ENCODE peak calls at places on chromosomes 4 and X, in four cellular contexts. A, K, H and D are unnamed samples.
A peak's percentile ranks its signal among the peaks of the same experiment; 100 is the strongest.

GRCh38 chr4:89298160-89298559 is 9.4 kb downstream of the GPRIN3 start:
- DNase-seq in A (no peak), H (no peak), K (no peak), D (no peak)

GRCh38 chr4:16072168-16072567 is 11.7 kb downstream of the PROM1 start:
- DNase-seq in H (no peak), K (no peak), A (no peak), D (no peak)

GRCh38 chr4:48704091-48704802 is 75.8 kb downstream of the FRYL start:
- DNase-seq in A (no peak), K (no peak), H (no peak), D (no peak)

GRCh38 chr4:101238706-101239105 is 108.6 kb downstream of the PPP3CA start:
- DNase-seq in K (no peak), A (no peak), H (no peak), D (no peak)

GRCh38 chr4:37510626-37511025 is 175.6 kb downstream of the RELL1 start:
- DNase-seq in K (no peak), A (no peak), H (no peak), D (no peak)

GRCh38 chr4:78691971-78692814 is 84.0 kb upstream of the BMP2K start:
- DNase-seq in H (no peak), A (no peak), K (no peak), D (no peak)

GRCh38 chrX:118745570-118745969 is 18.2 kb downstream of the IL13RA1 start:
- DNase-seq in H (no peak), A (no peak), K (no peak), D (no peak)

GRCh38 chrX:153766098-153766817 is 2.2 kb downstream of the PLXNB3 start:
- DNase-seq in H (no peak), K (peak; percentile 16), A (no peak), D (no peak)

GRCh38 chrX:6384391-6384790 is 150.5 kb downstream of the VCX3A start:
- DNase-seq in H (no peak), K (no peak), A (no peak), D (no peak)

GRCh38 chr4:6990661-6991060 is 52.5 kb upstream of the TADA2B start:
- DNase-seq in H (no peak), A (no peak), K (no peak), D (no peak)

GRCh38 chr4:6989331-6989923 is 53.7 kb upstream of the TADA2B start:
- DNase-seq in H (no peak), A (no peak), K (no peak), D (no peak)

GRCh38 chr4:6991249-6991648 is 51.9 kb upstream of the TADA2B start:
- DNase-seq in K (no peak), H (no peak), A (no peak), D (no peak)

GRCh38 chr4:6992728-6993655 is 50.2 kb upstream of the TADA2B start:
- DNase-seq in A (peak; percentile 48), K (no peak), H (no peak), D (no peak)

GRCh38 chr4:6991771-6992557 is 51.2 kb upstream of the TADA2B start:
- DNase-seq in H (no peak), K (no peak), A (peak; percentile 54), D (no peak)
- H3K36me3 ChIP-seq in H (peaks cover 24% of the 10 kb centered on the region), K (peaks cover 26% of the 10 kb centered on the region), A (peaks cover 26% of the 10 kb centered on the region), D (peaks cover 36% of the 10 kb centered on the region)

DNA sequence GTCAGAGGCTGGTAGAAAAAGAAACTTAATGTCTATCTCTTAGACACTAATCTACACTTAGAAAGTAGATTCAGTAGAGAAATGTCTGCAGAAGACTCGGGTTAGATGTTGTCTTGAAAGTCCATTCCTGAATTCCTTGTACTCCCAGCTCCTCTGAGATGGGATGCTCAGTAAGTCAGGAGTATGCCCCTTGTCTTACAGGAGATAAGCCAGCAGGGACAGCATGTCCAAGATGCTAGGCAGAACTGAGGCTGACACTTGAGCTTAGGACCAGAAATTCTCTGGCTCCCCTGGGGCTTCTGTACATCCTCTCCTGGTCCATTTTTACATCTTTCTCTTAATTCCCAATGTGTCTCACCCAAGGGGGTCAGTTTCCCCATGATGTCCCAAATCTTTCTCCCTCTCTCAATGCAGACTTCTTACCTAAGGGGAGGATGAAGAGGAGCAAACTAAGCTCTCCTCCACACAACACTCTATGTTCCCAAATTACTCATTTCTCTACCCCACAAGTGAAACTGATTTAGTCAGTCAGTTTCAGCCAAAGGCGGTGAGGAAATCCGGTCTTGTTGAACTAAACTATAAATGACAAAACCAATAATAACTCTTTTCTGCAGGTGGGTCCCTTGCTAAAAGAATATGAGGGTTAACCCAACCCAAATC is 558.2 kb upstream of the DIPK2B start:
- DNase-seq in H (no peak), A (no peak), K (no peak), D (no peak)
- H3K4me1 ChIP-seq in H (no peaks in the 10 kb centered on the region), A (no peaks in the 10 kb centered on the region), K (no peaks in the 10 kb centered on the region), D (peaks cover 92% of the 10 kb centered on the region)

GRCh38 chr4:118076958-118077766 is 42.9 kb downstream of the NDST3 start:
- DNase-seq in H (no peak), A (no peak), K (no peak), D (no peak)
- TF ChIP-seq CTCF in H (no peak), A (no peak), K (no peak), D (no peak)

GRCh38 chr4:40960926-40961325 is 211.2 kb downstream of the NSUN7 start:
- DNase-seq in H (no peak), A (no peak), K (no peak), D (no peak)

GRCh38 chr4:40953253-40954118 is 203.7 kb downstream of the NSUN7 start:
- DNase-seq in K (peak; percentile 36), H (peak; percentile 74), A (no peak), D (no peak)

GRCh38 chr4:40954119-40954668 is 204.4 kb downstream of the NSUN7 start:
- DNase-seq in H (no peak), K (no peak), A (no peak), D (no peak)

GRCh38 chr4:40956726-40957255 is 207.0 kb downstream of the NSUN7 start:
- DNase-seq in H (no peak), A (no peak), K (no peak), D (no peak)

GRCh38 chr4:40957281-40957680 is 207.5 kb downstream of the NSUN7 start:
- DNase-seq in K (no peak), A (no peak), H (no peak), D (no peak)
- H3K36me3 ChIP-seq in K (no peaks in the 10 kb centered on the region), A (no peaks in the 10 kb centered on the region), H (no peaks in the 10 kb centered on the region), D (no peaks in the 10 kb centered on the region)

DNA sequence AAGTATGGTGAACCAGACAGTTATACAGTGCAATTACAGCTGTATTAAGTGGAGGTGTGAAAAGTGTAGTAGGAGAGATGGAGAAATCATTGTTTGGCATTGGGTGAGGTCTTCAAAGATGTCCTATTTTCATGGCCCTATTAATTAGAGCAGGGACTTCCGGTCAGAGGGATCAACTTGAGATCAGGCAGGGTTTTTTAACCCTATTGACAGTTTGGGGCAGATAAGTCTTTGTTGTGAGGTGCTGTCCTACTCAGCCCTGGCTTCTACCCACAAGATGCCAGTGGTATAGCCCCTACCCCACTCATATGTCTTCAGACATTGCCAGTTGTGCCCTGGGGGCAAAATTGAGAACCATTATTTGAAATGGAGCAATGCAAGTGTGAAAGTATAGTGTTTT is 9.9 kb downstream of the USP9X start:
- DNase-seq in A (no peak), K (no peak), H (no peak), D (no peak)
- H3K4me1 ChIP-seq in A (no peaks in the 10 kb centered on the region), K (peaks cover 63% of the 10 kb centered on the region), H (peaks cover 62% of the 10 kb centered on the region), D (no peaks in the 10 kb centered on the region)

GRCh38 chr4:24403263-24403662 is 181.1 kb downstream of the DHX15 start:
- DNase-seq in K (no peak), A (no peak), H (no peak), D (no peak)
- TF ChIP-seq CTCF in K (no peak), A (no peak), H (no peak), D (no peak)

GRCh38 chr4:183286590-183287308 is 33.3 kb downstream of the CLDN22 start:
- DNase-seq in K (no peak), H (no peak), A (no peak), D (no peak)
- H3K36me3 ChIP-seq in K (peaks cover 97% of the 10 kb centered on the region), H (peaks cover 81% of the 10 kb centered on the region), A (peaks cover 18% of the 10 kb centered on the region), D (peaks cover 66% of the 10 kb centered on the region)

DNA sequence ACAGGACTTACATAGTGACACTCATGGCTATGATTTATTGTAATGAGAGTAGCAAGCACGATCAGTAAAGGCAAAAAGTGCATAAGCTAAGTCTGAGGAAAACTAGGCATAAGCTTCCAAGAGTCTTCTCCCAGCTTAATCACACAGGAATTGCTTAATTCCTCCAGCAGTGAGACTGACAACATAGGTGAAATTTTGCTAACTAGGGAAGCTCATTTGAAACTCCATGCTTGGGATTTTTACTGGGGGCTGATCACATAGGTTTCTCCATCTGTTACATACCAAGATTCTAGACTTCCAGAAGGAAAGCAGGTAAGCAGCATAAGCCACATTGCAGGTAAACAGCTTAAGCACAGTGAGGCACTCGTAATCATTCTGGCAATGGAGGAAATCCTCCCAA is 71.8 kb upstream of the FHDC1 start:
- DNase-seq in A (no peak), H (no peak), K (no peak), D (no peak)
- H3K4me1 ChIP-seq in A (no peaks in the 10 kb centered on the region), H (no peaks in the 10 kb centered on the region), K (no peaks in the 10 kb centered on the region), D (no peaks in the 10 kb centered on the region)